ENCODE peak calls at places on chromosome 18, in four cellular contexts. One of them, this sample, is unnamed. For H3K9me3, the result is how much of the 10 kb centered on the place peaks cover.

GRCh38 chr18:74183110-74183509 is 34.8 kb downstream of the TIMM21 start:
- DNase-seq in stomach: no peak
- DNase-seq in thyroid gland: no peak
- DNase-seq in right cardiac atrium: no peak
- DNase-seq in this sample: no peak

GRCh38 chr18:54608008-54608642 is 17.1 kb downstream of the DYNAP start:
- DNase-seq in stomach: no peak
- DNase-seq in thyroid gland: no peak
- DNase-seq in right cardiac atrium: no peak
- DNase-seq in this sample: no peak

GRCh38 chr18:75211721-75212625 is 1.4 kb downstream of the TSHZ1 start:
- DNase-seq in thyroid gland: peak
- DNase-seq in right cardiac atrium: peak
- DNase-seq in stomach: no peak
- DNase-seq in this sample: peak

GRCh38 chr18:69686861-69687260 is 260.8 kb downstream of the CD226 start:
- DNase-seq in stomach: no peak
- DNase-seq in thyroid gland: no peak
- DNase-seq in right cardiac atrium: no peak
- DNase-seq in this sample: no peak

GRCh38 chr18:7158201-7158600 is 40.6 kb upstream of the LAMA1 start:
- DNase-seq in thyroid gland: no peak
- DNase-seq in right cardiac atrium: no peak
- DNase-seq in stomach: no peak
- DNase-seq in this sample: peak

GRCh38 chr18:35178260-35178659 is 62.6 kb upstream of the ZNF397 start:
- DNase-seq in right cardiac atrium: no peak
- DNase-seq in thyroid gland: no peak
- DNase-seq in stomach: no peak
- DNase-seq in this sample: no peak

GRCh38 chr18:1050012-1050657 is 145.5 kb downstream of the ADCYAP1 start:
- DNase-seq in right cardiac atrium: no peak
- DNase-seq in stomach: no peak
- DNase-seq in thyroid gland: no peak
- DNase-seq in this sample: no peak

GRCh38 chr18:3051718-3052410 is 38.9 kb upstream of the LPIN2 start:
- DNase-seq in stomach: peak
- DNase-seq in thyroid gland: no peak
- DNase-seq in right cardiac atrium: no peak
- DNase-seq in this sample: no peak

GRCh38 chr18:59054892-59055291 is 84.8 kb upstream of the SEC11C start:
- DNase-seq in thyroid gland: peak
- DNase-seq in stomach: peak
- DNase-seq in right cardiac atrium: no peak
- DNase-seq in this sample: no peak

GRCh38 chr18:36580874-36581750 is 247.7 kb downstream of the TPGS2 start:
- DNase-seq in thyroid gland: no peak
- DNase-seq in right cardiac atrium: no peak
- DNase-seq in stomach: no peak
- DNase-seq in this sample: no peak

GRCh38 chr18:54675076-54675475 is 84.0 kb downstream of the DYNAP start:
- DNase-seq in thyroid gland: no peak
- DNase-seq in stomach: no peak
- DNase-seq in right cardiac atrium: no peak
- DNase-seq in this sample: no peak

GRCh38 chr18:70385474-70385873 is 96.6 kb downstream of the SOCS6 start:
- DNase-seq in stomach: no peak
- DNase-seq in right cardiac atrium: no peak
- DNase-seq in thyroid gland: no peak
- DNase-seq in this sample: no peak

GRCh38 chr18:32714571-32715148 is 58.2 kb downstream of the KLHL14 start:
- DNase-seq in thyroid gland: peak
- DNase-seq in right cardiac atrium: no peak
- DNase-seq in stomach: peak
- DNase-seq in this sample: peak

GRCh38 chr18:13216732-13217465 is 1.7 kb upstream of the LDLRAD4 start:
- DNase-seq in thyroid gland: peak
- DNase-seq in right cardiac atrium: peak
- DNase-seq in stomach: peak
- DNase-seq in this sample: no peak

GRCh38 chr18:45316127-45316526 is 299.1 kb upstream of the SLC14A2 start:
- DNase-seq in thyroid gland: no peak
- DNase-seq in stomach: no peak
- DNase-seq in right cardiac atrium: no peak
- DNase-seq in this sample: no peak

GRCh38 chr18:31510319-31510718 is 12.3 kb downstream of the DSG2 start:
- DNase-seq in stomach: no peak
- DNase-seq in right cardiac atrium: no peak
- DNase-seq in thyroid gland: no peak
- DNase-seq in this sample: no peak

GRCh38 chr18:50836521-50836957 is 16.7 kb upstream of the MRO start:
- DNase-seq in right cardiac atrium: no peak
- DNase-seq in thyroid gland: no peak
- DNase-seq in stomach: no peak
- DNase-seq in this sample: no peak

DNA sequence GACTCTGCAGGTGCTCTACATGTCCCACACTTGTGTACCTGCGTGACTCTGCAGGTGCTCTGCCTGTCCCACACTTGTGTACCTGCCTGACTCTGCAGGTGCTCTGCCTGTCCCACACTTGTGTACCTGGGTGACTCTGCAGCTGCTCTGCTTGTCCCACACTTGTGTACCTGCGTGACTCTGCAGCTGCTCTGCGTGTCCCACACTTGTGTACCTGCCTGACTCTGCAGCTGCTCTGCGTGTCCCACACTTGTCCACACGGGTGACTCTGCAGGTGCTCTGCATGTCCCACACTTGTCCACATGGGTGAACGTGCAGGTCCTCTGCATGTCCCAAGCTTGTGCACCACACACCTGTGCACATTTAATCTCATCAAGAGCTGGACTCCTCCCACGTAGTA is 576.7 kb upstream of the SALL3 start:
- DNase-seq in right cardiac atrium: no peak
- DNase-seq in stomach: no peak
- DNase-seq in thyroid gland: no peak
- DNase-seq in this sample: no peak
- H3K9me3 ChIP-seq in right cardiac atrium: under half
- H3K9me3 ChIP-seq in stomach: under half
- H3K9me3 ChIP-seq in thyroid gland: under half
- H3K9me3 ChIP-seq in this sample: under half

GRCh38 chr18:55751476-55751875 is 163.5 kb upstream of the TCF4 start:
- DNase-seq in thyroid gland: no peak
- DNase-seq in right cardiac atrium: no peak
- DNase-seq in stomach: no peak
- DNase-seq in this sample: no peak

GRCh38 chr18:55743701-55744100 is 155.7 kb upstream of the TCF4 start:
- DNase-seq in thyroid gland: no peak
- DNase-seq in stomach: no peak
- DNase-seq in right cardiac atrium: no peak
- DNase-seq in this sample: no peak

GRCh38 chr18:55753643-55754255 is 165.8 kb upstream of the TCF4 start:
- DNase-seq in stomach: no peak
- DNase-seq in thyroid gland: no peak
- DNase-seq in right cardiac atrium: no peak
- DNase-seq in this sample: peak

GRCh38 chr18:55743133-55743532 is 155.1 kb upstream of the TCF4 start:
- DNase-seq in right cardiac atrium: no peak
- DNase-seq in thyroid gland: no peak
- DNase-seq in stomach: no peak
- DNase-seq in this sample: no peak

GRCh38 chr18:55748227-55748738 is 160.3 kb upstream of the TCF4 start:
- DNase-seq in right cardiac atrium: no peak
- DNase-seq in thyroid gland: no peak
- DNase-seq in stomach: no peak
- DNase-seq in this sample: peak
- H3K9me3 ChIP-seq in right cardiac atrium: under half
- H3K9me3 ChIP-seq in thyroid gland: under half
- H3K9me3 ChIP-seq in stomach: under half
- H3K9me3 ChIP-seq in this sample: under half

GRCh38 chr18:63479826-63480225 is 3.1 kb downstream of the SERPINB5 start:
- DNase-seq in right cardiac atrium: no peak
- DNase-seq in stomach: no peak
- DNase-seq in thyroid gland: no peak
- DNase-seq in this sample: no peak

GRCh38 chr18:63477972-63478371 is 1.2 kb downstream of the SERPINB5 start:
- DNase-seq in stomach: no peak
- DNase-seq in thyroid gland: no peak
- DNase-seq in right cardiac atrium: no peak
- DNase-seq in this sample: no peak

GRCh38 chr18:63476666-63477065 is at the start of gene SERPINB5:
- DNase-seq in thyroid gland: peak
- DNase-seq in right cardiac atrium: no peak
- DNase-seq in stomach: peak
- DNase-seq in this sample: peak

GRCh38 chr18:63480892-63481291 is 4.1 kb downstream of the SERPINB5 start:
- DNase-seq in right cardiac atrium: no peak
- DNase-seq in stomach: no peak
- DNase-seq in thyroid gland: no peak
- DNase-seq in this sample: no peak

GRCh38 chr18:63480476-63480875 is 3.7 kb downstream of the SERPINB5 start:
- DNase-seq in stomach: no peak
- DNase-seq in right cardiac atrium: no peak
- DNase-seq in thyroid gland: no peak
- DNase-seq in this sample: no peak
- H3K9me3 ChIP-seq in stomach: under half
- H3K9me3 ChIP-seq in right cardiac atrium: under half
- H3K9me3 ChIP-seq in thyroid gland: under half
- H3K9me3 ChIP-seq in this sample: under half

GRCh38 chr18:79900610-79901570 is 50.6 kb downstream of the SLC66A2 start:
- DNase-seq in right cardiac atrium: peak
- DNase-seq in thyroid gland: no peak
- DNase-seq in stomach: no peak
- DNase-seq in this sample: no peak
- H3K9me3 ChIP-seq in right cardiac atrium: under half
- H3K9me3 ChIP-seq in thyroid gland: under half
- H3K9me3 ChIP-seq in stomach: under half
- H3K9me3 ChIP-seq in this sample: half or more

DNA sequence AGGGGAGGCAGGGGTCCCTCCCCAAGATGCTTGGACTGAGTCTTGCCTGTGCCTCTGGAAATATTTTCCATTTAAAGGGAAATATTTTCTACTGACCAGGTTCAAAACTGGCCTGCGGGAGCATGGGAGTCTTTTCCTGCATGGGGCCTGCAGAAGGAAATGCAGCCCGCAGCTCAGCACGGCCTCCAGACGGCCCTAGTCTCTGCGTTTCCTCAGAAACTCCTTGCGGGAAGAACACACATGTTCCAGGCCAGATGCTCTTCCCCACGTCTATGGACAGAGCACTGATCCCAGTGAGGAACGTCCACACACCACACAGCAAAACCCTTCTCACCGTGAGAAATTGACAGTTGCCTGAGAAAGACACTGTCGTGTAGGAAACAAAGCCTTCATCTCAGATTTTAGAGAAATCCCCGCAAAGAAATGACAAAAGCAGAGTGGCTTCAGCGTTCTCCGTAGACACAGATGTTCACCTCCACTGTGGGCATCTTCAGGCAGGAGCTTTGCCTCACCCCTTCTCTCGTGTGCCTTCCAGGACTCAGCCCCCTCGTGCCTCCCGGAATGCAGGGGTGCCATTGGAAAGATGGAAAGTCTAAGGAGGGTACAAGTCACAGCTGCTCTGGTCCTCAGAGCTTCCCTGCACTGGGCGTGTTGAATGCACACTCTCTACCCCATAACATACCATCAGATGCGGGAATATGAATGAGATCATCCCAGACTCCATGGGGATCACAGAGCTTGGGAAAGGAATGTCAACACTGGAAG is 438.8 kb upstream of the SALL3 start:
- DNase-seq in thyroid gland: no peak
- DNase-seq in right cardiac atrium: no peak
- DNase-seq in stomach: no peak
- DNase-seq in this sample: no peak
- H3K9me3 ChIP-seq in thyroid gland: under half
- H3K9me3 ChIP-seq in right cardiac atrium: under half
- H3K9me3 ChIP-seq in stomach: under half
- H3K9me3 ChIP-seq in this sample: under half

GRCh38 chr18:48153641-48154481 is 223.4 kb upstream of the SMAD2 start:
- DNase-seq in stomach: peak
- DNase-seq in thyroid gland: peak
- DNase-seq in right cardiac atrium: no peak
- DNase-seq in this sample: peak
- H3K9me3 ChIP-seq in stomach: under half
- H3K9me3 ChIP-seq in thyroid gland: under half
- H3K9me3 ChIP-seq in right cardiac atrium: under half
- H3K9me3 ChIP-seq in this sample: under half

DNA sequence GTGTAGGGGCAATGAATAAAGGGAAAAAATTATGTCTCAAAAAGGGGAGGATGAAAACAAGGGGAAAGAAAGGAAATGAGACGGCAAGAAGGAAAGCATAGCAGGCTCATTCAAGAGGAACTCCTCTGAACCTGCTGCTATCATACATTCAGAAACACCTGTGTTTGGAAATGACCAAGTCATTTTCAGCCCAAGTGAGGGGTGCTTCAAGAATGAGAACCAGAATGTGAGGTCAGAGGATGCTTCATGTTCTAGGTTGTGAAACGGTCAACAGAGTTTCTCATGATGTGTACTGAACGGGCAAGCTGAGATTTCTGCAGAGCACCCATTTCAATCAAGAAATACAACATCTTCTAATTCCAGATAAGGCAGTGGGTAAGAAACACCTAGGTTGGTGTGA is 1367.2 kb upstream of the CELF4 start:
- DNase-seq in thyroid gland: no peak
- DNase-seq in stomach: no peak
- DNase-seq in right cardiac atrium: no peak
- DNase-seq in this sample: no peak
- H3K9me3 ChIP-seq in thyroid gland: under half
- H3K9me3 ChIP-seq in stomach: under half
- H3K9me3 ChIP-seq in right cardiac atrium: under half
- H3K9me3 ChIP-seq in this sample: under half

This sample was measured in trophoblast cell.